ENCODE peak calls at places on chromosomes 11 and 22, in four cellular contexts. H is tibial nerve, G is upper lobe of left lung, M is HepG2. N is an unnamed sample.
A peak's percentile ranks its signal among the peaks of the same experiment; 100 is the strongest.

GRCh38 chr11:68950268-68950667 is 30.5 kb downstream of the MRGPRD start:
- DNase-seq in H (no peak), G (no peak), M (no peak), N (no peak)

GRCh38 chr11:64123102-64123434 is 42.8 kb downstream of the MACROD1 start:
- DNase-seq in H (no peak), G (peak; percentile 82), M (no peak), N (peak; percentile 85)

GRCh38 chr11:457071-457760 is 7.1 kb downstream of the PTDSS2 start:
- DNase-seq in H (no peak), G (no peak), M (no peak), N (no peak)

GRCh38 chr11:13028322-13028721 is 19.2 kb downstream of the RASSF10 start:
- DNase-seq in H (no peak), G (no peak), M (no peak), N (no peak)

GRCh38 chr11:285894-286220 is 3.1 kb upstream of the PGGHG start:
- DNase-seq in H (peak; percentile 3), G (no peak), M (no peak), N (peak; percentile 40)

GRCh38 chr11:125941606-125942275 is 4.1 kb upstream of the VSIG10L2 start:
- DNase-seq in H (no peak), G (peak; percentile 56), M (peak; percentile 60), N (peak; percentile 60)

GRCh38 chr22:43858156-43858895 is 4.0 kb downstream of the SULT4A1 start:
- DNase-seq in H (no peak), G (no peak), M (no peak), N (peak; percentile 29)

GRCh38 chr11:93852242-93852641 is 1.8 kb upstream of the VSTM5 start:
- DNase-seq in H (no peak), G (no peak), M (no peak), N (no peak)

GRCh38 chr11:44950625-44951472 is at the start of gene TP53I11:
- DNase-seq in H (peak; percentile 41), G (peak; percentile 90), M (no peak), N (peak; percentile 88)

GRCh38 chr22:37325024-37325395 is 42.7 kb downstream of the CYTH4 start:
- DNase-seq in H (no peak), G (no peak), M (no peak), N (no peak)
- TF ChIP-seq POLR2A in H (no peak), G (no peak), M (no peak), N (no peak)

DNA sequence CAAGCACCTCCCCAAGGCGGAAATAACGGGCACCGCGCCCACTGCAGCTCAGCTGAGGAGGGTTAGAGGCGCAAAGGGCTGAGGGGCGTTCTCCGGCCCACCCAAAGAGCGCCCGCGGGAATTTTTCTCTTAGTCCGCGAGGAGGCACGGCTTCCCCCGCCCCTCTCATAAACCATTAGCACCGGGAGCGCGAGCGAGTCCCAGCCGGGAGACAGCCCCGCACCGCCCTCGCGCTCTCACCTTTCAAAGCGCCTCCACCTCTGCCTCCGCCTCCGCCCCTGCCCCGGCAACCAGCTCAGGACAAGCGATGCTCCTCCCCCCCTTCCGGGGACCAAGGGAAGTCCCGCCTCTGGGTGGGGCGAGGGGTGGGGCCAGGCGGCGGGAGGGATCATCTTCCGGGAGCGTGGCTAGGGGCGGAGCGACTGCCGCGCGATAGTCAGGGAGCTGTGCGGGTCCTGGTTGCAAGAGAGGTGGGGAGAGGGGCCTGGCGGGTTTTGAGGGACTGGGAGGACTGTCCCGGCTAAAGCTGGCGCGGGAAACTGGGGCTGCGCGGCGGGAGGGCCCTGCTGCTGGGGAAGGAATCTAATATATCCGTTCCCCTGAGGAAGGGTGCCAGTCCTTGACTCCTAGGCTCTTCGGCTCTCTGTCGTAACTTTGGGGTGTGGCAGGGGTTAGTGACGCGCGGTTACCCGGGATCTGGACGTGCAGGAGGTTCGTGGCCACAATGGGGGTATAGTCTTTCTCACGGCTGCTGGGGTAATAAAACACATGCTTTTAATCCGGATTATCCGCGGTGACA is at the start of the genes CCDC82 and JRKL:
- DNase-seq in H (peak; percentile 91), G (peak; percentile 98), M (peak; percentile 91), N (peak; percentile 98)
- TF ChIP-seq EP300 in H (peak; percentile 50), G (peak; percentile 16), M (no peak), N (no peak)

GRCh38 chr11:96241351-96241841 is 101.6 kb downstream of the MAML2 start:
- DNase-seq in H (no peak), G (no peak), M (peak; percentile 89), N (no peak)

GRCh38 chr11:96238563-96239166 is 104.3 kb downstream of the MAML2 start:
- DNase-seq in H (no peak), G (no peak), M (no peak), N (no peak)

GRCh38 chr11:96237759-96238158 is 105.2 kb downstream of the MAML2 start:
- DNase-seq in H (no peak), G (no peak), M (peak; percentile 73), N (no peak)

GRCh38 chr11:96242971-96243647 is 99.9 kb downstream of the MAML2 start:
- DNase-seq in H (peak; percentile 89), G (peak; percentile 98), M (peak; percentile 37), N (peak; percentile 98)

GRCh38 chr11:96242191-96242845 is 100.7 kb downstream of the MAML2 start:
- DNase-seq in H (no peak), G (no peak), M (no peak), N (no peak)
- H3K4me3 ChIP-seq in H (no peak overlapping the region), G (no peak overlapping the region), M (no peak overlapping the region), N (no peak overlapping the region)

GRCh38 chr11:74926304-74927030 is 22.4 kb downstream of the XRRA1 start:
- DNase-seq in H (no peak), G (no peak), M (no peak), N (no peak)
- TF ChIP-seq POLR2A in H (no peak), G (no peak), M (no peak), N (no peak)